ENCODE peak calls at places on chromosome 2, in eight cellular contexts. G is nephron progenitor cell; L is OCI-LY7; M is PC-3; X is CD8-positive, alpha-beta T cell; U is colonic mucosa; S is bronchial epithelial cell; T is epithelial cell of esophagus. C is an unnamed sample.

GRCh38 chr2:175135177-175135576 is 32.8 kb downstream of the ATF2 start:
- DNase-seq in G (no peak), L (no peak), M (peak), X (no peak), U (no peak), S (no peak), T (no peak), C (no peak)

GRCh38 chr2:152464853-152465470 is 130.0 kb downstream of the FMNL2 start:
- DNase-seq in G (no peak), L (no peak), M (no peak), X (no peak), U (no peak), S (no peak), T (no peak), C (no peak)

GRCh38 chr2:219177594-219178376 is at the start of gene RETREG2:
- DNase-seq in G (peak), L (peak), M (peak), X (peak), U (peak), S (peak), T (peak), C (peak)

GRCh38 chr2:146982393-146982846 is 862.4 kb upstream of the ACVR2A start:
- DNase-seq in G (no peak), L (no peak), M (no peak), X (no peak), U (no peak), S (peak), T (peak), C (no peak)

GRCh38 chr2:173271825-173272224 is 82.8 kb upstream of the CDCA7 start:
- DNase-seq in G (no peak), L (no peak), M (peak), X (no peak), U (no peak), S (peak), T (peak), C (no peak)

GRCh38 chr2:138423198-138423597 is 78.4 kb upstream of the SPOPL start:
- DNase-seq in G (no peak), L (no peak), M (no peak), X (no peak), U (no peak), S (no peak), T (no peak), C (no peak)

GRCh38 chr2:1496394-1496821 is 83.1 kb downstream of the TPO start:
- DNase-seq in G (no peak), L (no peak), M (no peak), X (no peak), U (no peak), S (no peak), T (no peak), C (peak)

GRCh38 chr2:195580156-195580555 is 76.9 kb upstream of the SLC39A10 start:
- DNase-seq in G (no peak), L (peak), M (no peak), X (no peak), U (no peak), S (peak), T (no peak), C (no peak)

GRCh38 chr2:205607146-205607545 is 75.2 kb upstream of the NRP2 start:
- DNase-seq in G (no peak), L (no peak), M (no peak), X (no peak), U (no peak), S (no peak), T (no peak), C (no peak)

GRCh38 chr2:182914852-182915251 is 48.4 kb upstream of the FRZB start:
- DNase-seq in G (no peak), L (peak), M (no peak), X (no peak), U (no peak), S (no peak), T (peak), C (no peak)

GRCh38 chr2:43634604-43635306 is 2.3 kb upstream of the PLEKHH2 start:
- DNase-seq in G (no peak), L (peak), M (peak), X (no peak), U (no peak), S (peak), T (peak), C (no peak)

GRCh38 chr2:18149660-18150246 is 271.3 kb downstream of the KCNS3 start:
- DNase-seq in G (peak), L (peak), M (peak), X (no peak), U (no peak), S (peak), T (peak), C (no peak)

GRCh38 chr2:125855204-125855603 is 800.8 kb upstream of the GYPC start:
- DNase-seq in G (no peak), L (no peak), M (no peak), X (no peak), U (no peak), S (no peak), T (no peak), C (no peak)

GRCh38 chr2:74199275-74199701 is 873 bp downstream of the MTHFD2 start:
- DNase-seq in G (peak), L (no peak), M (no peak), X (no peak), U (no peak), S (no peak), T (no peak), C (no peak)

GRCh38 chr2:53021285-53021684 is 746.3 kb upstream of the CHAC2 start:
- DNase-seq in G (no peak), L (no peak), M (peak), X (no peak), U (no peak), S (peak), T (peak), C (no peak)

GRCh38 chr2:144629937-144630336 is 110.0 kb upstream of the ZEB2 start:
- DNase-seq in G (no peak), L (no peak), M (no peak), X (no peak), U (no peak), S (no peak), T (no peak), C (no peak)

GRCh38 chr2:120066708-120067547 is 54.1 kb downstream of the EPB41L5 start:
- DNase-seq in G (no peak), L (no peak), M (peak), X (no peak), U (peak), S (peak), T (no peak), C (no peak)

GRCh38 chr2:219736196-219736595 is 108.8 kb downstream of the SLC4A3 start:
- DNase-seq in G (peak), L (peak), M (peak), X (no peak), U (peak), S (peak), T (peak), C (peak)

GRCh38 chr2:190088917-190089316 is 26.4 kb upstream of the MSTN start:
- DNase-seq in G (peak), L (peak), M (peak), X (no peak), U (peak), S (peak), T (peak), C (no peak)

GRCh38 chr2:52976132-52976949 is 791.3 kb upstream of the CHAC2 start:
- DNase-seq in G (peak), L (peak), M (peak), X (no peak), U (no peak), S (peak), T (peak), C (no peak)

GRCh38 chr2:61536086-61536722 is 2.0 kb downstream of the XPO1 start:
- DNase-seq in G (no peak), L (peak), M (peak), X (no peak), U (no peak), S (peak), T (peak), C (no peak)

GRCh38 chr2:160409480-160409879 is 84.1 kb downstream of the RBMS1 start:
- DNase-seq in G (no peak), L (no peak), M (no peak), X (no peak), U (no peak), S (no peak), T (no peak), C (no peak)

GRCh38 chr2:23487735-23488492 is 102.9 kb downstream of the KLHL29 start:
- DNase-seq in G (no peak), L (no peak), M (no peak), X (no peak), U (no peak), S (no peak), T (peak), C (no peak)

GRCh38 chr2:160794926-160795325 is 301.3 kb upstream of the RBMS1 start:
- DNase-seq in G (no peak), L (no peak), M (no peak), X (no peak), U (no peak), S (no peak), T (no peak), C (no peak)

GRCh38 chr2:72934683-72935610 is 17.6 kb downstream of the EMX1 start:
- DNase-seq in G (no peak), L (peak), M (peak), X (no peak), U (peak), S (peak), T (peak), C (no peak)

GRCh38 chr2:64203131-64204005 is 59.1 kb upstream of the PELI1 start:
- DNase-seq in G (peak), L (no peak), M (peak), X (no peak), U (no peak), S (peak), T (no peak), C (no peak)

GRCh38 chr2:224308267-224308911 is 93.5 kb downstream of the FAM124B start:
- DNase-seq in G (no peak), L (no peak), M (no peak), X (no peak), U (no peak), S (no peak), T (no peak), C (no peak)

GRCh38 chr2:53498210-53498609 is 269.4 kb upstream of the CHAC2 start:
- DNase-seq in G (no peak), L (no peak), M (peak), X (no peak), U (no peak), S (peak), T (peak), C (no peak)

GRCh38 chr2:226904592-226904991 is 68.7 kb downstream of the RHBDD1 start:
- DNase-seq in G (no peak), L (peak), M (no peak), X (no peak), U (no peak), S (no peak), T (no peak), C (no peak)

GRCh38 chr2:41966431-41966893 is 81.4 kb upstream of the PKDCC start:
- DNase-seq in G (no peak), L (no peak), M (peak), X (no peak), U (peak), S (peak), T (peak), C (peak)

GRCh38 chr2:68870215-68870614 is 982 bp downstream of the BMP10 start:
- DNase-seq in G (no peak), L (peak), M (peak), X (no peak), U (no peak), S (peak), T (peak), C (no peak)

GRCh38 chr2:73986085-73986680 is 1.5 kb downstream of the TET3 start:
- DNase-seq in G (no peak), L (peak), M (no peak), X (peak), U (no peak), S (no peak), T (no peak), C (no peak)

GRCh38 chr2:240432430-240432819 is 3.0 kb upstream of the GPC1 start:
- DNase-seq in G (no peak), L (no peak), M (no peak), X (no peak), U (no peak), S (no peak), T (no peak), C (peak)

GRCh38 chr2:46364797-46365457 is 67.7 kb downstream of the EPAS1 start:
- DNase-seq in G (peak), L (peak), M (peak), X (no peak), U (peak), S (peak), T (peak), C (no peak)

GRCh38 chr2:37456479-37456878 is 112.0 kb downstream of the QPCT start:
- DNase-seq in G (no peak), L (peak), M (no peak), X (peak), U (no peak), S (peak), T (peak), C (no peak)

GRCh38 chr2:6780765-6781274 is 84.9 kb downstream of the CMPK2 start:
- DNase-seq in G (no peak), L (peak), M (peak), X (no peak), U (peak), S (no peak), T (no peak), C (no peak)

GRCh38 chr2:187435756-187436155 is 12.3 kb downstream of the CALCRL start:
- DNase-seq in G (no peak), L (no peak), M (no peak), X (no peak), U (no peak), S (no peak), T (peak), C (no peak)

GRCh38 chr2:26640331-26640745 is 828 bp downstream of the CIB4 start:
- DNase-seq in G (peak), L (no peak), M (peak), X (no peak), U (peak), S (peak), T (peak), C (no peak)

GRCh38 chr2:101190753-101191516 is 39.8 kb upstream of the TBC1D8 start:
- DNase-seq in G (no peak), L (no peak), M (no peak), X (no peak), U (no peak), S (peak), T (peak), C (no peak)

GRCh38 chr2:188701836-188702235 is 272.3 kb upstream of the COL3A1 start:
- DNase-seq in G (no peak), L (no peak), M (peak), X (no peak), U (no peak), S (peak), T (peak), C (no peak)
- TF ChIP-seq CTCF in G (no peak), L (no peak), M (no peak), X (no peak), U (no peak), S (no peak), T (no peak), C (no peak)

GRCh38 chr2:191908874-191909273 is 62.0 kb upstream of the CAVIN2 start:
- DNase-seq in G (no peak), L (no peak), M (no peak), X (no peak), U (no peak), S (no peak), T (no peak), C (no peak)

GRCh38 chr2:191907091-191907490 is 60.2 kb upstream of the CAVIN2 start:
- DNase-seq in G (no peak), L (no peak), M (no peak), X (no peak), U (no peak), S (peak), T (peak), C (no peak)

GRCh38 chr2:191910518-191910917 is 63.6 kb upstream of the CAVIN2 start:
- DNase-seq in G (no peak), L (no peak), M (peak), X (no peak), U (no peak), S (peak), T (peak), C (no peak)

GRCh38 chr2:191905336-191905735 is 58.4 kb upstream of the CAVIN2 start:
- DNase-seq in G (no peak), L (no peak), M (no peak), X (no peak), U (no peak), S (no peak), T (no peak), C (no peak)

GRCh38 chr2:191907545-191907944 is 60.7 kb upstream of the CAVIN2 start:
- DNase-seq in G (no peak), L (no peak), M (no peak), X (no peak), U (no peak), S (no peak), T (no peak), C (no peak)
- TF ChIP-seq CTCF in G (no peak), L (no peak), M (no peak), X (no peak), U (no peak), S (peak), T (peak), C (no peak)

GRCh38 chr2:35428548-35428947 is 927.0 kb upstream of the CRIM1 start:
- DNase-seq in G (peak), L (peak), M (peak), X (no peak), U (peak), S (peak), T (peak), C (no peak)
- TF ChIP-seq CTCF in G (peak), L (peak), M (peak), X (no peak), U (no peak), S (peak), T (peak), C (peak)

DNA sequence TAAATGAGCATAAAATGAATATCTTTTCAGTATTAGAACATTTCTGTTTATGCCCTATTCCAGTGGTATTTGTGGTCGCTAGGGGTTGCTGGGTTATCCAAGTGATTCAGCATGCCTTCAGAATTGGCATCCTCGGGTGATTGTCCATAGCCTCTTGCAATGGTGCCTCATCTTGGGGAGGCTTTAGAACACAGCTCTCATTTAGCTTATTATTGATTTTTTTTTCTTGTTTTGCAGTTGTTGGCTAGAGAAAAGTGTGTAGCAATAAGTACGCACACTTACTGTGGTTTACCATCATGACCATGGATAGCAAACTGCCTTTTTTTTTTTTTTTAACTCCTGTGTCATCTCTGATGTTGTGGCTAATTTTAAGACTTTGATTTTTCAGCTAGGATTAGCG is 33.6 kb downstream of the PLEKHA3 start:
- DNase-seq in G (no peak), L (no peak), M (peak), X (no peak), U (no peak), S (no peak), T (no peak), C (no peak)
- TF ChIP-seq CTCF in G (no peak), L (no peak), M (no peak), X (no peak), U (no peak), S (no peak), T (no peak), C (no peak)

DNA sequence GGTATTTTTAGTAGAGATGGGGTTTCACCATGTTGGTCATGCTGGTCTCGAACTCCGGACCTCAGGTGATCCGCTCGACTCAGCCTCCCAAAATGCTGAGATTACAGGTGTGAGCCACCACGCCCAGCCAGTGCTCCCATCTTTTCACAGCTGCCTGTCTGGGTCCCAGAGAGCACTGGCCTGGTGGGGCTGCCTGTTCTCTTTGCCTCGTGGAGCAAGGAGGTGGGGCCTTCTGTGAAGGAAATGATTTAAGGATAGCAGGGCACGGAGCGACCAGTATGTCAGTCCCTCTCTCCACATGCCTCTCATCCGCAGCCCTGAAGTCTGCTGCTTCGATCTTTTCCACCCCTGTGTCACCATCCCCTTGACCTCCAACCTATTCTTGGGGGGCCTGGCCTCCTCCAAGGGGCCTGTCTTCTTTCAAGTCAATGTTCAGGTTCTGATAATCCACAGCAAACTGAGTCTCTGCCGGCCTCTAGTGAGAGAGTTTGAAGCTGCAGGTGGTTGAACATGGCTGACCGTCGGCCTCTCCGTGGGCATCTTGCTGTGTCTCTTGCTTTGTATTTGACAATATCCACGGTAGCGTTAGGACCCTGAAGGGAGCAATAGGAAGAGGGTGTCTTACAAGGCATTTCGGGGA is 28.2 kb upstream of the GIGYF2 start:
- DNase-seq in G (peak), L (no peak), M (peak), X (no peak), U (no peak), S (no peak), T (peak), C (no peak)
- TF ChIP-seq CTCF in G (peak), L (peak), M (peak), X (no peak), U (no peak), S (peak), T (peak), C (peak)

GRCh38 chr2:216698291-216698690 is 2.9 kb upstream of the IGFBP5 start:
- DNase-seq in G (no peak), L (no peak), M (no peak), X (no peak), U (no peak), S (no peak), T (no peak), C (no peak)

GRCh38 chr2:216696321-216696720 is 972 bp upstream of the IGFBP5 start:
- DNase-seq in G (no peak), L (no peak), M (no peak), X (no peak), U (no peak), S (no peak), T (no peak), C (no peak)

GRCh38 chr2:216698895-216699294 is 3.5 kb upstream of the IGFBP5 start:
- DNase-seq in G (no peak), L (peak), M (peak), X (no peak), U (no peak), S (peak), T (peak), C (no peak)

GRCh38 chr2:216695401-216695821 is at the start of gene IGFBP5:
- DNase-seq in G (peak), L (no peak), M (peak), X (no peak), U (peak), S (peak), T (peak), C (peak)

DNA sequence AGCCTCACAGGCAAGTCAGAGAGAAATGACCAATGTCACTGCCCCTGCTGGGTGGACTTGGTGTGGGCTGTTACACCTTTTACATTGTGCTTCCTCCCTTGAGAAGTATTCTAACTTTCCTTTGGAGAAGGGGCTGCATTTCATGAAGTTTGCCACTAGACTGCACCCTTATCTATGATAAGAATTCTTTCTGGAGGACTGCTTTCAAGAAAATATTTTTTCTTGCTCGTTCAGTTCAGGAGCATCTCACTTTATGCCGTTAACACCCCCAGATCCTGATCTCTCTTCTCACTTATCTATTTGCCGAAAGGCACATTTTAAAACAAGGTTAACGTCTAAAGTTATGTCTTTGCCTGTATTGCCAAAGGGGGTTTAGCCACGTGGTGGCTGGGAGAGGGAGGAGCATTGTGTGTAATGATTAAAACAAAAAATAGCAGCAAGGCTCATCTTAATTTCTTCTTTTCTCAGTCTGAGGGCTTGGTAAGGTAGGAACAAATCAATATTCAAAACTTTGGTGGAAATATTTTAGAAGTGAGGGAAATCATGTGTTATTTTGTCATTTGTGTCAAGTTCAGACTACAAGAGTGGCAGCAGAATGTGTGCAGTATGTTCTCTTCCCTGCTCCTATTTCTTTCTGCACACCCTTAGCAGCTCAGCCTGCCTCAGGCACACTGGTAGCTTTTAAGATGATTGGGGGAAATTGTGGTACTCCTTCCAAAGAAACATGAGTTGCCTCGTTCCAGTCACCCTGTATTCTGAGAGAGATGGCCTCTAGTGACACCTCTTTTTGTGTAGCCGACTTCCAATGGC is 1.6 kb upstream of the IGFBP5 start:
- DNase-seq in G (no peak), L (peak), M (peak), X (no peak), U (no peak), S (peak), T (peak), C (no peak)
- TF ChIP-seq CTCF in G (peak), L (peak), M (peak), X (peak), U (no peak), S (peak), T (peak), C (peak)

C was measured in osteocyte.